ENCODE peak calls at places on chromosomes 4 and X, in six cellular contexts. N is brain microvascular endothelial cell, U is A549, J is substantia nigra, A is epithelial cell of prostate, Y is gastrocnemius medialis. T is an unnamed sample.

GRCh38 chr4:102423375-102423774 is 77.8 kb upstream of the NFKB1 start:
- DNase-seq in N (no peak), Y (no peak), A (no peak), J (no peak), U (no peak), T (no peak)

GRCh38 chr4:102623622-102624021 is 122.5 kb downstream of the NFKB1 start:
- DNase-seq in N (peak; percentile 63), A (no peak), U (peak; percentile 58), J (peak; percentile 17), Y (no peak), T (no peak)

GRCh38 chr4:64001229-64001898 is 407.9 kb downstream of the TECRL start:
- DNase-seq in U (no peak), A (no peak), N (no peak), J (no peak), Y (no peak), T (no peak)

GRCh38 chr4:149572711-149573110 is 242.9 kb downstream of the IQCM start:
- DNase-seq in Y (no peak), J (no peak), U (no peak), N (no peak), A (no peak), T (no peak)

GRCh38 chr4:33160126-33160525 is 2440.0 kb downstream of the PCDH7 start:
- DNase-seq in A (no peak), Y (no peak), J (no peak), N (peak; percentile 5), U (no peak), T (peak; percentile 10)

GRCh38 chr4:25843340-25844097 is 19.3 kb downstream of the SEL1L3 start:
- DNase-seq in A (no peak), J (peak; percentile 39), U (no peak), Y (no peak), N (no peak), T (no peak)

GRCh38 chrX:45524296-45524695 is 323.6 kb upstream of the DIPK2B start:
- DNase-seq in N (peak; percentile 31), U (no peak), Y (no peak), J (no peak), A (no peak), T (no peak)

GRCh38 chrX:68579810-68580209 is 67.7 kb upstream of the STARD8 start:
- DNase-seq in U (no peak), N (no peak), A (no peak), J (no peak), Y (no peak), T (no peak)

GRCh38 chr4:183838987-183839712 is 66.0 kb upstream of the STOX2 start:
- DNase-seq in N (peak; percentile 5), A (no peak), Y (no peak), J (no peak), U (no peak), T (peak; percentile 21)

GRCh38 chrX:97397371-97397770 is 513.7 kb downstream of the RPA4 start:
- DNase-seq in Y (no peak), J (no peak), A (no peak), U (no peak), N (peak; percentile 59), T (no peak)

GRCh38 chr4:87949961-87950360 is 25.6 kb upstream of the SPP1 start:
- DNase-seq in N (peak; percentile 6), U (no peak), Y (no peak), J (no peak), A (peak; percentile 10), T (no peak)

GRCh38 chrX:24482823-24483410 is 17.8 kb downstream of the PDK3 start:
- DNase-seq in U (no peak), Y (no peak), N (no peak), J (no peak), A (no peak), T (no peak)

GRCh38 chr4:33061727-33062126 is 2341.6 kb downstream of the PCDH7 start:
- DNase-seq in A (no peak), N (no peak), Y (no peak), J (no peak), U (no peak), T (no peak)

GRCh38 chr4:25908491-25908901 is 5.5 kb upstream of the SMIM20 start:
- DNase-seq in Y (no peak), U (peak; percentile 54), A (peak; percentile 29), J (no peak), N (peak; percentile 93), T (peak; percentile 87)

GRCh38 chrX:119230850-119231249 is 5.2 kb upstream of the PGRMC1 start:
- DNase-seq in J (no peak), U (no peak), A (no peak), Y (no peak), N (no peak), T (no peak)

GRCh38 chr4:5976921-5977320 is 41.3 kb downstream of the C4orf50 start:
- DNase-seq in N (no peak), Y (no peak), U (no peak), A (no peak), J (no peak), T (no peak)

GRCh38 chrX:70134116-70134477 is 850 bp downstream of the IGBP1 start:
- DNase-seq in A (no peak), U (no peak), J (peak; percentile 1), Y (no peak), N (no peak), T (no peak)

GRCh38 chrX:56726609-56727008 is 2.4 kb upstream of the NBDY start:
- DNase-seq in Y (no peak), J (peak; percentile 3), U (peak; percentile 24), N (peak; percentile 27), A (no peak), T (peak; percentile 22)

DNA sequence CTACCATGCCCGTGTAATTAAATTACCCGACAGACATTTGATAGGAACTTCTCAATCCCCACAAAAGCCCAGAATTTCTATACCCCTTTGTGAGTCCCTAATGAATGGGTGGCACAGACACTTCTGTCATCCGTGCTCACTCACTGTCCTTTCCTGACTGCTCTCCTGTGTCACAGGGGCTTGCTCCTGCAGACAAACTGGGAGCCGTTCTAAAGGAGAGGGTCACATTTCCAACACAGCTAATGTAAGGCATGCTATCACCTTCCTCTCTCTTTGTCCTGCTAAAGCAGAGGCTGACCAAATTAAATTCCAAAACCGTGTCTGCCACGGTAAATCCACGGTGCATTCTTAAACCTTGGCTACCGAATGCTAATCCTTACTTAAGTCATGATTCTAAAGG is 108.6 kb upstream of the MID1 start:
- DNase-seq in A (no peak), U (no peak), Y (no peak), N (no peak), J (no peak), T (no peak)
- H3K27ac ChIP-seq in A (no peak overlapping the region), U (no peak overlapping the region), Y (no peak overlapping the region), N (no peak overlapping the region), J (no peak overlapping the region), T (no peak overlapping the region)

GRCh38 chrX:135518161-135518560 is 2.3 kb upstream of the INTS6L start:
- DNase-seq in A (no peak), N (no peak), J (no peak), Y (no peak), U (no peak), T (no peak)
- H3K27ac ChIP-seq in A (no peak overlapping the region), N (no peak overlapping the region), J (no peak overlapping the region), Y (no peak overlapping the region), U (no peak overlapping the region), T (no peak overlapping the region)

GRCh38 chrX:151424505-151424904 is 27.5 kb downstream of the VMA21 start:
- DNase-seq in N (no peak), U (no peak), A (no peak), J (no peak), Y (no peak), T (no peak)

GRCh38 chrX:151416521-151417048 is 19.6 kb downstream of the VMA21 start:
- DNase-seq in N (no peak), U (no peak), Y (no peak), J (no peak), A (no peak), T (no peak)

DNA sequence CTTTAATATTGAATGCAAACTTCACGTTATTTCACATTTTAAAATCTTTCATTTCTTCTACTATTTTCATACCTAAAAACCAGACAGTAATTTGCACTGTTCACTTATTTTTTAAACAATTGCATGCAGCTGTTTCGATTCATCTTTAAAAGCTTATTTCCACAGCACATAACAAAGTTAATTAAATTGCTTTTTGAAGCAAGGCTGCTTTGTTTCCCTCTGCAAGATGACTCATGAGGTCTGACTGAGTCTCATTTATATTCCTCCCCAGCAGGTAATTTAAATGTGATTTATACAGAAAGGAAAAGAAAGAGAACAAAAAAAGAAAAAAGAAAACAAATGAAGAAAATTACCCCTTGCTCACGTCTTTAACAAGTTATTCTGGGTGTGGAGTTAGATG is 22.7 kb downstream of the VMA21 start:
- DNase-seq in U (no peak), N (no peak), J (no peak), A (no peak), Y (no peak), T (no peak)
- H3K27ac ChIP-seq in U (no peak overlapping the region), N (no peak overlapping the region), J (no peak overlapping the region), A (no peak overlapping the region), Y (no peak overlapping the region), T (no peak overlapping the region)

DNA sequence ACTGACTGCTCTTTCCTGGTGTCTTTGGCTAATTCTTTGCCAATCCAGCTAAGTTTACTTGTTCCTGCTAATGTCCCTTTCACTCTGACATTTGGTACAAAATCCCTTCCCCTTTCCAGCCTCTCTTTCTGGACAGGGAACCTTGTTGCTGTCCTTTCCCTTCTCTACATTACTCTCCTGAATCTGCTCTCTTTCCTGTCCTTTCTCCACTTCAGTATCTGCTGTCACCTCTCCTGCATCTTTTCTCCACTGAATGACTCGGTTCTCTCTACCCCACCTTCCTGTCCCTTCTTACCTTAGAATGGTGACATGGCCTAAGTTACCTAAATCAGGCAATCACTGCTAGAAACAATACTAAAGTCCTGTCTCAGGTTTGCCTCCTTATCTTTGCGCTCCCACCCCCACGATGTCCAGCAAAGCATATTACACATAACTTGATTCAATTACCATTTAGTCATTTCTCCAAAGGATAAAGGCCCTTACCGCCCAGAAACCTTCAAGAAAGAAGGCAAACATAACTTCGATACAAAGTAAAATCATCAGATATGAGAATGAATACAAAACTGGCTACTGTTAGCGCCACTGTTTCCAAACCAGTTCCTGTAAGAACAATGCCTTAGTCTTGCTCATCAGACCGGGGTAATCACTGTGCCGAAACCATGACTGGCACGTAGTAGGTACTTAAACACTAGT is 887 bp downstream of the BOD1L1 start:
- DNase-seq in J (no peak), A (no peak), U (no peak), Y (no peak), N (no peak), T (no peak)
- H3K27ac ChIP-seq in J (no peak overlapping the region), A (peak overlapping the region; percentile 83), U (peak overlapping the region; percentile 92), Y (peak overlapping the region; percentile 87), N (peak overlapping the region; percentile 72), T (peak overlapping the region; percentile 85)

DNA sequence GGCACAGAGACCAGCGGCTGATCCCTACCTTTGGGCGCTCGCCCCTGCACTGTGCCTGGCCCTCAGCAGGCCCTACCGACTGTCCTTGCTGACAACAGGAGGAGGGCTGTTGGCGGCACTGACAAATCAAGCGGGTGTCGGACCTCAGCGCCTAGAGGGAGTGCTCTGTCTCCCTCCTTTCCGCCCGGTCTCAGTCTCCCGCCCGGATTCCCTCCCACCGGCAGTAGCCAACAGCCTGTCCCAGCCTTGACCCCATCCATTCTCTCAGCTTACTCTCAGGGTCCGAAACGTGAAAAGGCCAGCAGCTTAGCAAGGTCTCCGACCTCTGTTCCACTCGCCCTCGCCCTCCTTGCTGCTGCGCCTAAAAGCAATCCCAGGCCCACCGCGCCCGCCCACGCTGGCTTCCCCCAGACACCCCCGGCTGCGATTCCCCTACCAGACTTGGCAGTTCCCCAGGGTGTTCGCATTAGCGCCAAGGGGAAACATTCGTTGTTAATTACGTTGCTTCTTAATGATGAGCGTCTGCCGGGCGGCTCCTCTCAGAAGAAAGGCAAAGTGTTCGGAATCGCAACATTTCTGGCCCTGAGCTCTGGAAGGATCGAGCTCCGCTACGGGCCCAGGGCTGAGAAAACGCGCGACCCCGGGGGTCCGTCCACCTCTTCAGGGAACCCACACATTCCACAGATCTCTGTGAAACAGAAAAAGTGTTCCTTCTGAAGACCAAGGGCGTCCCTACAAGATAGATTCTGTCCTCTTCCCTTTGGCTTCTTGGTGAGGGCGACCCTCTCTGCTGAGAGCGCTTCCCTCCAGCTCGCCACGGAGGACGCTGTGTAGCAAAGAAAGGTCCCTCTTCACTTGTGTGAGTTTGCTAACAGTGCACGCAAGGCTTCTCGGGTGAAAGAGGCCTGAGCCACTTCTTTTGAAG is 96.1 kb downstream of the SOWAHB start:
- DNase-seq in U (no peak), A (no peak), Y (no peak), N (peak; percentile 22), J (no peak), T (no peak)
- H3K27ac ChIP-seq in U (no peak overlapping the region), A (no peak overlapping the region), Y (no peak overlapping the region), N (peak overlapping the region; percentile 75), J (no peak overlapping the region), T (no peak overlapping the region)